ENCODE peak calls at places on chromosomes 3 and 15, in eight cellular contexts. One of them, this sample, is unnamed.

GRCh38 chr3:17798000-17798399 is 55.6 kb upstream of the TBC1D5 start:
- DNase-seq in tibial nerve: no peak
- DNase-seq in esophagus squamous epithelium: no peak
- DNase-seq in body of pancreas: no peak
- DNase-seq in HCT116: no peak
- DNase-seq in uterus: no peak
- DNase-seq in A549: no peak
- DNase-seq in heart left ventricle: no peak
- DNase-seq in this sample: no peak

GRCh38 chr15:63908986-63909385 is 75.2 kb upstream of the HERC1 start:
- DNase-seq in uterus: no peak
- DNase-seq in A549: no peak
- DNase-seq in esophagus squamous epithelium: no peak
- DNase-seq in heart left ventricle: no peak
- DNase-seq in tibial nerve: no peak
- DNase-seq in HCT116: no peak
- DNase-seq in body of pancreas: no peak
- DNase-seq in this sample: no peak

GRCh38 chr3:55305714-55306485 is 181.2 kb downstream of the WNT5A start:
- DNase-seq in tibial nerve: peak; percentile 21
- DNase-seq in HCT116: no peak
- DNase-seq in heart left ventricle: no peak
- DNase-seq in body of pancreas: no peak
- DNase-seq in A549: no peak
- DNase-seq in esophagus squamous epithelium: no peak
- DNase-seq in uterus: peak; percentile 40
- DNase-seq in this sample: no peak

GRCh38 chr3:114714957-114715356 is 421.1 kb downstream of the TIGIT start:
- DNase-seq in esophagus squamous epithelium: no peak
- DNase-seq in body of pancreas: no peak
- DNase-seq in HCT116: no peak
- DNase-seq in A549: no peak
- DNase-seq in uterus: no peak
- DNase-seq in heart left ventricle: no peak
- DNase-seq in tibial nerve: no peak
- DNase-seq in this sample: no peak

GRCh38 chr3:64214002-64214696 is 11.1 kb downstream of the PRICKLE2 start:
- DNase-seq in tibial nerve: peak; percentile 51
- DNase-seq in uterus: peak; percentile 86
- DNase-seq in esophagus squamous epithelium: no peak
- DNase-seq in heart left ventricle: peak; percentile 87
- DNase-seq in body of pancreas: peak; percentile 57
- DNase-seq in HCT116: no peak
- DNase-seq in A549: no peak
- DNase-seq in this sample: peak; percentile 53

GRCh38 chr3:124292329-124292728 is 300.4 kb upstream of the ROPN1 start:
- DNase-seq in body of pancreas: no peak
- DNase-seq in HCT116: no peak
- DNase-seq in esophagus squamous epithelium: no peak
- DNase-seq in uterus: no peak
- DNase-seq in A549: no peak
- DNase-seq in heart left ventricle: no peak
- DNase-seq in tibial nerve: no peak
- DNase-seq in this sample: no peak

GRCh38 chr3:114649331-114649730 is 355.5 kb downstream of the TIGIT start:
- DNase-seq in body of pancreas: no peak
- DNase-seq in heart left ventricle: no peak
- DNase-seq in tibial nerve: no peak
- DNase-seq in A549: peak; percentile 13
- DNase-seq in uterus: no peak
- DNase-seq in HCT116: peak; percentile 97
- DNase-seq in esophagus squamous epithelium: no peak
- DNase-seq in this sample: no peak

GRCh38 chr15:26126819-26127387 is 263.8 kb upstream of the ATP10A start:
- DNase-seq in body of pancreas: no peak
- DNase-seq in esophagus squamous epithelium: no peak
- DNase-seq in HCT116: no peak
- DNase-seq in uterus: no peak
- DNase-seq in tibial nerve: no peak
- DNase-seq in heart left ventricle: no peak
- DNase-seq in A549: no peak
- DNase-seq in this sample: no peak

GRCh38 chr3:57110797-57111196 is 50.3 kb downstream of the SPATA12 start:
- DNase-seq in uterus: no peak
- DNase-seq in HCT116: no peak
- DNase-seq in tibial nerve: no peak
- DNase-seq in A549: no peak
- DNase-seq in body of pancreas: no peak
- DNase-seq in esophagus squamous epithelium: no peak
- DNase-seq in heart left ventricle: no peak
- DNase-seq in this sample: no peak

GRCh38 chr15:60509470-60509869 is 30.5 kb upstream of the ICE2 start:
- DNase-seq in body of pancreas: no peak
- DNase-seq in heart left ventricle: no peak
- DNase-seq in HCT116: no peak
- DNase-seq in A549: no peak
- DNase-seq in tibial nerve: no peak
- DNase-seq in uterus: no peak
- DNase-seq in esophagus squamous epithelium: no peak
- DNase-seq in this sample: no peak

GRCh38 chr3:194424373-194424772 is 25.3 kb upstream of the GP5 start:
- DNase-seq in uterus: no peak
- DNase-seq in tibial nerve: no peak
- DNase-seq in body of pancreas: no peak
- DNase-seq in HCT116: no peak
- DNase-seq in esophagus squamous epithelium: no peak
- DNase-seq in A549: no peak
- DNase-seq in heart left ventricle: no peak
- DNase-seq in this sample: no peak

GRCh38 chr3:7684193-7684592 is 817.4 kb upstream of the LMCD1 start:
- DNase-seq in tibial nerve: no peak
- DNase-seq in body of pancreas: no peak
- DNase-seq in HCT116: no peak
- DNase-seq in heart left ventricle: no peak
- DNase-seq in A549: no peak
- DNase-seq in esophagus squamous epithelium: no peak
- DNase-seq in uterus: no peak
- DNase-seq in this sample: no peak

GRCh38 chr3:99709686-99710085 is 71.3 kb downstream of the COL8A1 start:
- DNase-seq in HCT116: no peak
- DNase-seq in esophagus squamous epithelium: no peak
- DNase-seq in heart left ventricle: no peak
- DNase-seq in tibial nerve: no peak
- DNase-seq in A549: no peak
- DNase-seq in body of pancreas: no peak
- DNase-seq in uterus: no peak
- DNase-seq in this sample: no peak

GRCh38 chr15:86077070-86077469 is 2.6 kb upstream of the AGBL1 start:
- DNase-seq in A549: no peak
- DNase-seq in tibial nerve: no peak
- DNase-seq in body of pancreas: no peak
- DNase-seq in esophagus squamous epithelium: no peak
- DNase-seq in heart left ventricle: no peak
- DNase-seq in uterus: no peak
- DNase-seq in HCT116: no peak
- DNase-seq in this sample: no peak

GRCh38 chr3:56238299-56238698 is 230.0 kb downstream of the ERC2 start:
- DNase-seq in tibial nerve: no peak
- DNase-seq in esophagus squamous epithelium: no peak
- DNase-seq in body of pancreas: no peak
- DNase-seq in uterus: no peak
- DNase-seq in HCT116: no peak
- DNase-seq in heart left ventricle: no peak
- DNase-seq in A549: no peak
- DNase-seq in this sample: no peak

GRCh38 chr3:14761121-14761672 is 57.6 kb upstream of the FGD5 start:
- DNase-seq in uterus: no peak
- DNase-seq in tibial nerve: no peak
- DNase-seq in body of pancreas: no peak
- DNase-seq in esophagus squamous epithelium: no peak
- DNase-seq in HCT116: no peak
- DNase-seq in heart left ventricle: no peak
- DNase-seq in A549: no peak
- DNase-seq in this sample: no peak

GRCh38 chr3:62811119-62811518 is 64.1 kb downstream of the CADPS start:
- DNase-seq in HCT116: no peak
- DNase-seq in body of pancreas: no peak
- DNase-seq in heart left ventricle: no peak
- DNase-seq in tibial nerve: no peak
- DNase-seq in A549: no peak
- DNase-seq in esophagus squamous epithelium: no peak
- DNase-seq in uterus: no peak
- DNase-seq in this sample: no peak

DNA sequence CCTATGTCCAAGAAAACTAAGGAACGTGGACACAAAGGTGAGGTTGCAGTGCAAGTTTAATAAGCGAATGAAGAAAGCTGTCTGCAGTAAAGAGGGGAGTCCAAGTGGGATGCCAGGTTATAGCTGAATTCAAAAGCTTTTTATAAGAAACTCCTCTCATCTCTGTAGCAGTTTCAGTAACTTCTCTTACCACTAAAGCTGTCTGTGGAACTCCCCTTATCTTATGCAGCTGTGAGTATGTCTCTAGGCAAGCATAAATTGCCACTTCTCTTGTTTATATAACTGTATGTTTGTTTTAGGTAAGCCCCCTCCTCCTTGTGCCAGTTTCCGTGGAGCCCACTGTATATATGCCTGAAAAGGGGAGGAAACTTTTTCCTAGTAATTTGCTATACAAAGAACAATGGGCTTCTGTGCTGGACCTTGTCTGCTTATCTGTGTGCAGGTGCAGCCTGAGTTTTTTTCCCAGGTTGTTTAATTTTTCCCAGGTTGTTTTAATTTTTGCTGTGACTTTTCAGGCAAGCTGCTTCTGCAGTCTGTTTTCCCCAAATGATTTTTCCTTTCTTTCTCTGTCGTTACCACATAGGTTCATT is 875.1 kb upstream of the EPHA6 start:
- DNase-seq in HCT116: no peak
- DNase-seq in body of pancreas: peak; percentile 58
- DNase-seq in esophagus squamous epithelium: no peak
- DNase-seq in uterus: no peak
- DNase-seq in heart left ventricle: no peak
- DNase-seq in tibial nerve: no peak
- DNase-seq in A549: no peak
- DNase-seq in this sample: no peak
- H3K27ac ChIP-seq in HCT116: no peak overlapping the region
- H3K27ac ChIP-seq in body of pancreas: peak overlapping the region; percentile 78
- H3K27ac ChIP-seq in esophagus squamous epithelium: no peak overlapping the region
- H3K27ac ChIP-seq in uterus: no peak overlapping the region
- H3K27ac ChIP-seq in heart left ventricle: no peak overlapping the region
- H3K27ac ChIP-seq in tibial nerve: no peak overlapping the region
- H3K27ac ChIP-seq in A549: no peak overlapping the region
- H3K27ac ChIP-seq in this sample: no peak overlapping the region

DNA sequence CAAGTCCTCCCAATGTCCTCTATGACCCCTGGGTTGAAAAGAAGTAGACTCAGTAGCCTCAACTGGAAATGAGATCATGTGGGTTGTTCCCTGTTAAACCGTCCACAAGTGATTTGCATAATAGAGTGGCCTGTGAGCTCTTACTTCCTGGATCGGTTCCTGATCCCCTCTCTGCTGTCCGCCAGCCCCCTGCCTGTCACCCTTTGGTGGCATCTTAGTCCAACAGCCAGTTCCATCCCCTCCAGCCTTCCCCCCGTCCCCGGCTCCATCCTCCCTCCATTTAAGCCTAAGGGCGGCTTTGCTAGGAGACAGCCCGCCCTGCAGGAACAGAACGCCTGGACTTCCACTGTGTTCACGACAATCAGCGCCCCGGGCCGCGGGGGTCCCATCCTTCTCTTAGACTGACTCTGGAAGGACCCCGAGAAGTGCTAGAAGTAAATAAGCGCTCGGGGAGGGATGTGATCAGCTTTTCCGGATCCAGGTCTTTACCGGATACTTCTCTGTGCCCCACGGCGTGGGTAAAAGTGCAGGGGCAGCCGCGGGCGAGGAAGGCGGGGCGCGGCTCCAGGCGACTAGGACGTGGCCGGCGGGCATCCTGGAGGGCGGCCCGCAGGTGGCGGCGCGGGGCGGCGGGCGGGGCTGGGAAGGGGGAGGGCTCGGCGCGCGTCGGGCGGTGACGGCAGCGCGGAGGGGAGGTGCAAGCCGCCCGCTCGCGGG is 51.2 kb upstream of the ULK4 start:
- DNase-seq in esophagus squamous epithelium: peak; percentile 34
- DNase-seq in heart left ventricle: peak; percentile 91
- DNase-seq in uterus: peak; percentile 65
- DNase-seq in A549: peak; percentile 56
- DNase-seq in HCT116: peak; percentile 18
- DNase-seq in tibial nerve: no peak
- DNase-seq in body of pancreas: peak; percentile 73
- DNase-seq in this sample: peak; percentile 90
- TF ChIP-seq POLR2A in esophagus squamous epithelium: peak; percentile 30
- TF ChIP-seq POLR2A in heart left ventricle: no peak
- TF ChIP-seq POLR2A in uterus: no peak
- TF ChIP-seq POLR2A in A549: peak; percentile 55
- TF ChIP-seq POLR2A in HCT116: no peak
- TF ChIP-seq POLR2A in tibial nerve: no peak
- TF ChIP-seq POLR2A in body of pancreas: peak; percentile 65
- TF ChIP-seq POLR2A in this sample: no peak

GRCh38 chr3:171768281-171768925 is 41.9 kb downstream of the PLD1 start:
- DNase-seq in tibial nerve: no peak
- DNase-seq in HCT116: no peak
- DNase-seq in esophagus squamous epithelium: no peak
- DNase-seq in A549: no peak
- DNase-seq in body of pancreas: no peak
- DNase-seq in heart left ventricle: no peak
- DNase-seq in uterus: no peak
- DNase-seq in this sample: no peak
- H3K4me3 ChIP-seq in tibial nerve: no peak overlapping the region
- H3K4me3 ChIP-seq in HCT116: no peak overlapping the region
- H3K4me3 ChIP-seq in esophagus squamous epithelium: no peak overlapping the region
- H3K4me3 ChIP-seq in A549: no peak overlapping the region
- H3K4me3 ChIP-seq in body of pancreas: no peak overlapping the region
- H3K4me3 ChIP-seq in heart left ventricle: peak overlapping the region; percentile 56
- H3K4me3 ChIP-seq in uterus: no peak overlapping the region
- H3K4me3 ChIP-seq in this sample: peak overlapping the region; percentile 54

DNA sequence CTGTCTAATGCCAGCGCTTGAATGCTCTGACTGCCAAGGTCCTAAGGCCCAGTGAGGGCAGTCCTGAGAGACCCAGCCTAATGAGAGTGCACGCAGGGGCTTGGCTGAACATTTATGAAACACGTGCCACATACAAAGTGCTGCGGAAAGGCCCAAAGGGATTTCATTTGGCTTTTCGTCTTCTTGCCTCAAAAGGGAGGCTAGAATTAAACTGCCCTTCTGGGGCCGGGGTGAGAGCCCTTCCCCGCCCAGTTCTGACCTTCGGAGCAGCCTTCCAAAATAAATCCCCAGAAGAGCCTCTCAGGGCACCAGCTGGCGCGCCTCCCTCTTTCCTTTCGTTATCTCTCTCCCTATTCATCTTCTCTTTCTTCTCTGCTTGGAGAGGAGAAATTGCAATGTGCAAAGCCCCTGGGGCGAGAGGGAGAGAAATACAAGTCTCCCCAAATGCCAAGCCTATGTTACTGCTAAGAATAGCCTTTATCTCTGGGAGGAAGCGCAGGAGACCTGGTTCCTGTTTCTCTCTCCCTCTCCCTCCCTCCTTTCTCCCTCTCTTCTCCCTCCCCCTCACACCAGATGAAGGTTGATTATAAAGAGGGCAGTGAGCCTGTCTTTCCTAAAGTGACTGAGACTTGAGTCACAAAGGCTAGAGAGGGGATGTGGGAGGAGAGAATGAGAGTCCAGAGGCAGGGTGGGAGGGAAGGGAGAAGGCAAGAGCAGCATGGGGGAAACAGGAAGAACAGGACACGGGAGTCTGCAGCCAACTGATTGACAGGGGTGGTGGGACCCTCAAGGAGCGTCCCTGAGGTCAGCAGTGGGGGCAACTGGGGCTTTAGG is 36.7 kb upstream of the NDUFB4 start:
- DNase-seq in HCT116: peak; percentile 87
- DNase-seq in heart left ventricle: peak; percentile 71
- DNase-seq in esophagus squamous epithelium: no peak
- DNase-seq in uterus: peak; percentile 63
- DNase-seq in tibial nerve: no peak
- DNase-seq in A549: no peak
- DNase-seq in body of pancreas: no peak
- DNase-seq in this sample: no peak
- H3K27ac ChIP-seq in HCT116: peak overlapping the region; percentile 24
- H3K27ac ChIP-seq in heart left ventricle: peak overlapping the region; percentile 89
- H3K27ac ChIP-seq in esophagus squamous epithelium: peak overlapping the region; percentile 67
- H3K27ac ChIP-seq in uterus: peak overlapping the region; percentile 86
- H3K27ac ChIP-seq in tibial nerve: peak overlapping the region; percentile 91
- H3K27ac ChIP-seq in A549: peak overlapping the region; percentile 74
- H3K27ac ChIP-seq in body of pancreas: peak overlapping the region; percentile 69
- H3K27ac ChIP-seq in this sample: peak overlapping the region; percentile 80

This sample was measured in Peyer's patch.